ENCODE peak calls at places on chromosomes 4 and X, in ten cellular contexts. G is fibroblast of pulmonary artery; U is activated CD4-positive, alpha-beta T cell treated with anti-CD3 and anti-CD28 coated beads for 48 hours; C is GM23248; I is dermis blood vessel endothelial cell; L is hepatic stellate cell; Q is midbrain; X is nephron progenitor cell; W is NCI-H510A treated with DMSO at 0.1 percent for 48 hours; E is left lung. M is an unnamed sample.

GRCh38 chr4:41154814-41155177 is 59.5 kb downstream of the APBB2 start:
- DNase-seq in I (peak), L (no peak), C (peak), X (no peak), E (no peak), G (no peak), W (no peak), U (no peak), Q (peak), M (no peak)

GRCh38 chr4:149291463-149291862 is 524.2 kb downstream of the IQCM start:
- DNase-seq in U (no peak), W (no peak), E (no peak), C (no peak), I (peak), G (peak), Q (no peak), L (no peak), X (no peak), M (no peak)

GRCh38 chr4:95830647-95831046 is 9.2 kb upstream of the PDHA2 start:
- DNase-seq in C (no peak), Q (no peak), W (no peak), U (no peak), G (no peak), E (no peak), L (no peak), I (no peak), X (no peak), M (no peak)

GRCh38 chr4:162101337-162101736 is 62.5 kb downstream of the FSTL5 start:
- DNase-seq in U (no peak), C (no peak), Q (no peak), X (no peak), L (no peak), G (no peak), I (no peak), E (no peak), W (no peak), M (no peak)

GRCh38 chrX:38374431-38374830 is 22.0 kb downstream of the OTC start:
- DNase-seq in C (no peak), L (no peak), U (no peak), Q (no peak), X (no peak), G (no peak), E (no peak), I (no peak), W (no peak), M (no peak)

GRCh38 chr4:87543835-87544461 is 14.8 kb upstream of the SPARCL1 start:
- DNase-seq in E (no peak), C (peak), X (no peak), I (peak), U (no peak), Q (peak), W (peak), L (peak), G (peak), M (peak)

GRCh38 chr4:139889194-139889762 is 223.7 kb downstream of the MGST2 start:
- DNase-seq in G (no peak), L (no peak), I (no peak), Q (no peak), C (no peak), U (peak), X (no peak), W (no peak), E (no peak), M (no peak)

GRCh38 chr4:74189331-74190043 is 31.6 kb downstream of the MTHFD2L start:
- DNase-seq in U (no peak), I (peak), E (no peak), L (no peak), X (peak), Q (peak), G (peak), C (peak), W (peak), M (peak)

GRCh38 chr4:92234393-92235176 is 69.2 kb upstream of the GRID2 start:
- DNase-seq in Q (no peak), E (no peak), U (no peak), X (no peak), C (peak), L (peak), W (no peak), G (peak), I (no peak), M (no peak)

GRCh38 chr4:7781993-7782392 is 157.7 kb downstream of the AFAP1 start:
- DNase-seq in C (no peak), L (no peak), U (no peak), W (no peak), I (peak), E (no peak), Q (no peak), G (no peak), X (no peak), M (no peak)

GRCh38 chr4:98838977-98839618 is 89.8 kb downstream of the EIF4E start:
- DNase-seq in C (peak), L (peak), I (peak), Q (no peak), G (peak), X (peak), E (no peak), W (peak), U (no peak), M (no peak)

GRCh38 chr4:184968784-184969201 is 49.5 kb upstream of the HELT start:
- DNase-seq in Q (no peak), W (no peak), X (no peak), I (no peak), G (no peak), C (no peak), L (no peak), E (peak), U (no peak), M (no peak)

GRCh38 chr4:72858328-72858727 is 211.2 kb downstream of the COX18 start:
- DNase-seq in C (peak), L (peak), Q (no peak), I (no peak), U (no peak), X (no peak), G (peak), E (no peak), W (no peak), M (no peak)

GRCh38 chr4:158850800-158851644 is 82.2 kb downstream of the FNIP2 start:
- DNase-seq in L (peak), U (no peak), E (no peak), X (no peak), I (peak), Q (peak), G (peak), C (peak), W (peak), M (no peak)

GRCh38 chr4:42397256-42397634 is at the start of gene SHISA3:
- DNase-seq in U (peak), G (peak), C (peak), E (peak), W (no peak), I (peak), Q (no peak), L (no peak), X (no peak), M (peak)

M was measured in neural progenitor cell.